ENCODE peak calls at places on chromosomes 3 and 15, in four cellular contexts. F, G, J and A are unnamed samples.

GRCh38 chr3:123861081-123861836 is 22.9 kb downstream of the MYLK start:
- DNase-seq in F (peak; percentile 26), G (no peak), J (no peak), A (no peak)

GRCh38 chr3:70556056-70556455 is 243.6 kb upstream of the MDFIC2 start:
- DNase-seq in F (no peak), G (no peak), J (peak; percentile 7), A (peak; percentile 8)

GRCh38 chr3:24302382-24302781 is 192.3 kb downstream of the THRB start:
- DNase-seq in F (no peak), G (no peak), J (no peak), A (no peak)

GRCh38 chr3:50044976-50045375 is 43.7 kb upstream of the RBM5 start:
- DNase-seq in F (no peak), G (no peak), J (no peak), A (no peak)

GRCh38 chr15:48388937-48389309 is 57.7 kb downstream of the DUT start:
- DNase-seq in F (no peak), G (no peak), J (peak; percentile 70), A (no peak)

GRCh38 chr3:29202368-29202767 is 78.5 kb upstream of the RBMS3 start:
- DNase-seq in F (peak; percentile 88), G (no peak), J (peak; percentile 44), A (peak; percentile 84)

GRCh38 chr15:94692697-94693096 is 461.3 kb downstream of the MCTP2 start:
- DNase-seq in F (no peak), G (no peak), J (no peak), A (no peak)

GRCh38 chr3:34882764-34883163 is 756.6 kb upstream of the ARPP21 start:
- DNase-seq in F (no peak), G (peak; percentile 92), J (no peak), A (no peak)

GRCh38 chr3:41162541-41162940 is 36.8 kb upstream of the CTNNB1 start:
- DNase-seq in F (no peak), G (no peak), J (no peak), A (no peak)

GRCh38 chr3:102124301-102125158 is 275.2 kb downstream of the NFKBIZ start:
- DNase-seq in F (peak; percentile 38), G (no peak), J (peak; percentile 61), A (peak; percentile 52)

GRCh38 chr3:21216598-21216997 is 534.4 kb downstream of the ZNF385D start:
- DNase-seq in F (no peak), G (no peak), J (peak; percentile 20), A (peak; percentile 43)

GRCh38 chr15:62297933-62298332 is 132.8 kb upstream of the C2CD4B start:
- DNase-seq in F (no peak), G (no peak), J (no peak), A (no peak)

GRCh38 chr3:11290743-11291680 is 18.8 kb downstream of the ATG7 start:
- DNase-seq in F (peak; percentile 85), G (no peak), J (peak; percentile 80), A (peak; percentile 38)

GRCh38 chr15:77027111-77027696 is 32.3 kb downstream of the PSTPIP1 start:
- DNase-seq in F (no peak), G (no peak), J (no peak), A (no peak)

GRCh38 chr15:88989578-88989977 is 76.4 kb upstream of the MFGE8 start:
- DNase-seq in F (peak; percentile 77), G (no peak), J (peak; percentile 84), A (peak; percentile 62)

GRCh38 chr3:66593978-66594377 is 93.2 kb upstream of the LRIG1 start:
- DNase-seq in F (peak; percentile 91), G (no peak), J (peak; percentile 76), A (peak; percentile 85)

GRCh38 chr3:14524311-14524711 is 15.8 kb downstream of the GRIP2 start:
- DNase-seq in F (no peak), G (no peak), J (no peak), A (no peak)

GRCh38 chr3:172261053-172261452 is 187.2 kb downstream of the GHSR start:
- DNase-seq in F (no peak), G (no peak), J (peak; percentile 32), A (no peak)

GRCh38 chr3:197892162-197892561 is 57.8 kb upstream of the RPL35A start:
- DNase-seq in F (no peak), G (no peak), J (no peak), A (no peak)

GRCh38 chr3:129481783-129482332 is 41.8 kb downstream of the IFT122 start:
- DNase-seq in F (peak; percentile 61), G (no peak), J (peak; percentile 93), A (no peak)

GRCh38 chr3:44825264-44825925 is 36.3 kb upstream of the TMEM42 start:
- DNase-seq in F (peak; percentile 80), G (no peak), J (peak; percentile 80), A (peak; percentile 11)

GRCh38 chr3:60954049-60954448 is 297.2 kb downstream of the FHIT start:
- DNase-seq in F (no peak), G (no peak), J (peak; percentile 80), A (peak; percentile 83)

GRCh38 chr3:42081814-42082473 is 9.2 kb upstream of the TRAK1 start:
- DNase-seq in F (no peak), G (no peak), J (no peak), A (no peak)

GRCh38 chr3:80445641-80446040 is 677.8 kb upstream of the ROBO1 start:
- DNase-seq in F (no peak), G (no peak), J (no peak), A (no peak)

GRCh38 chr3:122184591-122184929 is 1.1 kb downstream of the CASR start:
- DNase-seq in F (no peak), G (no peak), J (no peak), A (no peak)

GRCh38 chr15:69012761-69013364 is 1.6 kb upstream of the NOX5 start:
- DNase-seq in F (no peak), G (no peak), J (no peak), A (no peak)

GRCh38 chr3:60588806-60589205 is 662.4 kb downstream of the FHIT start:
- DNase-seq in F (peak; percentile 57), G (no peak), J (peak; percentile 94), A (peak; percentile 93)

GRCh38 chr15:36775209-36775608 is 195.8 kb downstream of the CDIN1 start:
- DNase-seq in F (no peak), G (no peak), J (no peak), A (no peak)

GRCh38 chr3:112030911-112031310 is 3.6 kb upstream of the TMPRSS7 start:
- DNase-seq in F (peak; percentile 89), G (no peak), J (no peak), A (no peak)

GRCh38 chr3:155321418-155321817 is 27.9 kb upstream of the STRIT1 start:
- DNase-seq in F (no peak), G (no peak), J (no peak), A (no peak)

GRCh38 chr3:176661432-176661964 is 535.8 kb downstream of the TBL1XR1 start:
- DNase-seq in F (no peak), G (no peak), J (no peak), A (peak; percentile 6)

GRCh38 chr15:60418095-60418494 is 20.3 kb upstream of the ANXA2 start:
- DNase-seq in F (no peak), G (no peak), J (no peak), A (no peak)

GRCh38 chr3:141249041-141249440 is 17.4 kb downstream of the PXYLP1 start:
- DNase-seq in F (no peak), G (no peak), J (no peak), A (no peak)

GRCh38 chr3:184662192-184662591 is 49.7 kb downstream of the MAGEF1 start:
- DNase-seq in F (no peak), G (no peak), J (peak; percentile 65), A (no peak)

GRCh38 chr15:73053398-73053723 is 1.1 kb downstream of the NEO1 start:
- DNase-seq in F (no peak), G (no peak), J (no peak), A (no peak)

GRCh38 chr3:193938613-193939012 is 197.3 kb upstream of the HES1 start:
- DNase-seq in F (no peak), G (no peak), J (no peak), A (no peak)

GRCh38 chr3:146975476-146975875 is 370.3 kb upstream of the PLSCR5 start:
- DNase-seq in F (no peak), G (peak; percentile 95), J (no peak), A (no peak)